ENCODE peak calls at places on chromosomes 6 and 20, in four cellular contexts. P, X, F and A are unnamed samples.

GRCh38 chr6:125124250-125124777 is 29.3 kb upstream of the TPD52L1 start:
- DNase-seq in P (no peak), X (no peak), F (no peak), A (no peak)

GRCh38 chr6:148509789-148510581 is 167.3 kb downstream of the SASH1 start:
- DNase-seq in P (peak), X (peak), F (peak), A (no peak)

GRCh38 chr6:24721461-24722215 is 2.7 kb upstream of the C6orf62 start:
- DNase-seq in P (no peak), X (peak), F (no peak), A (no peak)

GRCh38 chr20:50330504-50331313 is 140.1 kb downstream of the CEBPB start:
- DNase-seq in P (no peak), X (no peak), F (no peak), A (no peak)

GRCh38 chr6:146912730-146913680 is 291.2 kb upstream of the STXBP5 start:
- DNase-seq in P (no peak), X (no peak), F (no peak), A (no peak)

GRCh38 chr6:165223736-165224135 is 85.7 kb downstream of the C6orf118 start:
- DNase-seq in P (no peak), X (no peak), F (no peak), A (no peak)

GRCh38 chr6:12279322-12280098 is 10.7 kb upstream of the EDN1 start:
- DNase-seq in P (no peak), X (no peak), F (no peak), A (no peak)

GRCh38 chr6:34585512-34586045 is 29.4 kb upstream of the SPDEF start:
- DNase-seq in P (no peak), X (no peak), F (no peak), A (no peak)

GRCh38 chr6:110484321-110484720 is 7.9 kb upstream of the SLC22A16 start:
- DNase-seq in P (no peak), X (no peak), F (no peak), A (no peak)

GRCh38 chr6:110875548-110876169 is 1.1 kb downstream of the AMD1 start:
- DNase-seq in P (no peak), X (peak), F (peak), A (no peak)